ENCODE peak calls at places on chromosomes 13 and 19, in six cellular contexts. I is activated T-cell treated with anti-CD3 and anti-CD28 coated beads, Interleukin-2, amount 50 U/mL, for 72 hours; R is globus pallidus; S is ACHN; V is neural progenitor cell; P is NCI-H345. G is an unnamed sample.
A peak's percentile ranks its signal among the peaks of the same experiment; 100 is the strongest.

GRCh38 chr13:73809561-73809960 is 324.6 kb downstream of the KLF12 start:
- DNase-seq in I (no peak), R (no peak), S (peak; percentile 4), V (no peak), P (peak; percentile 6), G (no peak)

GRCh38 chr19:2561895-2562294 is 86.0 kb downstream of the GADD45B start:
- DNase-seq in I (peak; percentile 77), R (no peak), S (no peak), V (no peak), P (no peak), G (peak; percentile 14)

GRCh38 chr19:57563547-57563946 is 3.9 kb upstream of the ZNF550 start:
- DNase-seq in I (no peak), R (no peak), S (no peak), V (no peak), P (no peak), G (no peak)

GRCh38 chr13:57740719-57741118 is 109.2 kb downstream of the PCDH17 start:
- DNase-seq in I (no peak), R (peak; percentile 74), S (no peak), V (no peak), P (no peak), G (no peak)

GRCh38 chr13:26695891-26696311 is 64.7 kb downstream of the GPR12 start:
- DNase-seq in I (no peak), R (no peak), S (no peak), V (no peak), P (no peak), G (no peak)

GRCh38 chr13:97021241-97021640 is 27.0 kb upstream of the OXGR1 start:
- DNase-seq in I (no peak), R (no peak), S (no peak), V (no peak), P (no peak), G (no peak)

GRCh38 chr13:110799246-110800236 is 86.0 kb downstream of the ING1 start:
- DNase-seq in I (no peak), R (peak; percentile 40), S (no peak), V (no peak), P (no peak), G (no peak)

GRCh38 chr13:45825124-45825650 is 26.4 kb downstream of the SIAH3 start:
- DNase-seq in I (no peak), R (no peak), S (no peak), V (no peak), P (no peak), G (no peak)

GRCh38 chr19:53424968-53425597 is 6.7 kb upstream of the ZNF761 start:
- DNase-seq in I (peak; percentile 68), R (peak; percentile 82), S (no peak), V (peak; percentile 86), P (peak; percentile 46), G (peak; percentile 34)

GRCh38 chr13:44750618-44751017 is 174.5 kb upstream of the TSC22D1 start:
- DNase-seq in I (no peak), R (no peak), S (no peak), V (no peak), P (no peak), G (no peak)

GRCh38 chr19:6743071-6743470 is 3.6 kb downstream of the TRIP10 start:
- DNase-seq in I (no peak), R (no peak), S (no peak), V (peak; percentile 36), P (no peak), G (no peak)

GRCh38 chr13:21137696-21138095 is 38.7 kb downstream of the SKA3 start:
- DNase-seq in I (no peak), R (no peak), S (peak; percentile 24), V (no peak), P (no peak), G (no peak)

GRCh38 chr19:28242317-28242927 is 970.5 kb downstream of the UQCRFS1 start:
- DNase-seq in I (peak; percentile 28), R (peak; percentile 42), S (peak; percentile 30), V (peak; percentile 67), P (peak; percentile 71), G (peak; percentile 1)

GRCh38 chr13:32804673-32805260 is 211.5 kb upstream of the KL start:
- DNase-seq in I (no peak), R (no peak), S (no peak), V (no peak), P (peak; percentile 44), G (no peak)

GRCh38 chr13:41268764-41269163 is 5.4 kb upstream of the MTRF1 start:
- DNase-seq in I (peak; percentile 19), R (no peak), S (peak; percentile 36), V (peak; percentile 59), P (peak; percentile 1), G (peak; percentile 12)

GRCh38 chr13:66967825-66968597 is 262.1 kb downstream of the PCDH9 start:
- DNase-seq in I (no peak), R (no peak), S (no peak), V (no peak), P (no peak), G (no peak)

GRCh38 chr19:51364200-51365106 is 1.7 kb downstream of the ETFB start:
- DNase-seq in I (no peak), R (peak; percentile 45), S (no peak), V (no peak), P (no peak), G (no peak)

GRCh38 chr19:28333909-28334308 is 879.0 kb downstream of the UQCRFS1 start:
- DNase-seq in I (no peak), R (no peak), S (no peak), V (no peak), P (no peak), G (no peak)

GRCh38 chr13:49936943-49937273 is 768 bp upstream of the SPRYD7 start:
- DNase-seq in I (no peak), R (no peak), S (no peak), V (peak; percentile 54), P (no peak), G (no peak)

GRCh38 chr13:49060698-49061387 is 85.1 kb downstream of the FNDC3A start:
- DNase-seq in I (no peak), R (no peak), S (no peak), V (no peak), P (no peak), G (no peak)

GRCh38 chr13:106568225-106569003 is 477 bp upstream of the ARGLU1 start:
- DNase-seq in I (no peak), R (no peak), S (no peak), V (no peak), P (no peak), G (peak; percentile 73)

GRCh38 chr13:30408319-30409101 is 13.8 kb upstream of the UBE2L5 start:
- DNase-seq in I (peak; percentile 93), R (peak; percentile 89), S (peak; percentile 93), V (peak; percentile 96), P (no peak), G (peak; percentile 12)

GRCh38 chr13:113322043-113322461 is 25.0 kb downstream of the LAMP1 start:
- DNase-seq in I (no peak), R (no peak), S (no peak), V (no peak), P (no peak), G (no peak)

GRCh38 chr19:48961051-48961649 is 4.0 kb upstream of the FTL start:
- DNase-seq in I (no peak), R (no peak), S (no peak), V (no peak), P (no peak), G (no peak)

GRCh38 chr13:109348514-109349340 is 437.7 kb downstream of the IRS2 start:
- DNase-seq in I (no peak), R (no peak), S (no peak), V (no peak), P (no peak), G (no peak)

GRCh38 chr19:10112037-10112751 is 701 bp downstream of the P2RY11 start:
- DNase-seq in I (peak; percentile 47), R (no peak), S (no peak), V (no peak), P (no peak), G (no peak)

GRCh38 chr19:17579523-17580244 is 24.2 kb downstream of the COLGALT1 start:
- DNase-seq in I (peak; percentile 45), R (no peak), S (peak; percentile 23), V (peak; percentile 73), P (no peak), G (no peak)

GRCh38 chr13:52737900-52738299 is 1.7 kb downstream of the CNMD start:
- DNase-seq in I (no peak), R (peak; percentile 63), S (no peak), V (no peak), P (no peak), G (no peak)

GRCh38 chr19:48325265-48325910 is at the start of gene EMP3:
- DNase-seq in I (peak; percentile 86), R (no peak), S (peak; percentile 89), V (peak; percentile 86), P (no peak), G (peak; percentile 62)

GRCh38 chr19:571127-571974 is 1.0 kb upstream of the BSG start:
- DNase-seq in I (peak; percentile 46), R (no peak), S (peak; percentile 62), V (peak; percentile 71), P (peak; percentile 82), G (peak; percentile 71)

GRCh38 chr13:77986699-77987098 is 68.1 kb upstream of the EDNRB start:
- DNase-seq in I (no peak), R (no peak), S (no peak), V (no peak), P (no peak), G (no peak)

GRCh38 chr19:40747536-40747935 is 2.7 kb downstream of the ACTMAP start:
- DNase-seq in I (no peak), R (no peak), S (no peak), V (no peak), P (no peak), G (no peak)

GRCh38 chr13:23928985-23929384 is 31.7 kb upstream of the C1QTNF9B start:
- DNase-seq in I (no peak), R (no peak), S (peak; percentile 49), V (no peak), P (no peak), G (no peak)

GRCh38 chr19:295687-296370 is 4.6 kb upstream of the PLPP2 start:
- DNase-seq in I (no peak), R (no peak), S (no peak), V (no peak), P (no peak), G (no peak)

GRCh38 chr19:56958428-56958827 is 117.9 kb upstream of the PEG3 start:
- DNase-seq in I (no peak), R (no peak), S (no peak), V (no peak), P (no peak), G (no peak)